ENCODE peak calls at places on chromosomes 7 and 10, in seven cellular contexts. L is BJ, O is GM12865, Q is mammary epithelial cell, K is heart left ventricle, J is RWPE2, C is cardiac fibroblast. H is an unnamed sample.

GRCh38 chr10:101562231-101562630 is 25.8 kb downstream of the POLL start:
- DNase-seq in Q (no peak), C (no peak), L (no peak), J (peak; percentile 33), K (no peak), O (no peak), H (no peak)

GRCh38 chr7:7970113-7970619 is 1.6 kb downstream of the GLCCI1 start:
- DNase-seq in K (no peak), C (no peak), J (no peak), O (no peak), L (no peak), Q (no peak), H (no peak)

GRCh38 chr10:49365275-49365674 is 30.6 kb downstream of the DRGX start:
- DNase-seq in O (no peak), J (no peak), C (no peak), L (no peak), Q (no peak), K (no peak), H (no peak)

GRCh38 chr7:94325121-94325475 is 69.6 kb upstream of the COL1A2 start:
- DNase-seq in L (no peak), Q (no peak), O (no peak), K (no peak), C (no peak), J (no peak), H (no peak)

GRCh38 chr10:18340496-18341051 is 200.3 kb downstream of the CACNB2 start:
- DNase-seq in O (no peak), J (no peak), K (peak; percentile 50), C (peak; percentile 38), Q (no peak), L (peak; percentile 0), H (no peak)

GRCh38 chr10:48495282-48496045 is 109.4 kb downstream of the ARHGAP22 start:
- DNase-seq in O (no peak), K (no peak), J (no peak), C (no peak), L (no peak), Q (no peak), H (no peak)

GRCh38 chr7:34928052-34928451 is 109.2 kb downstream of the DPY19L1 start:
- DNase-seq in C (peak; percentile 26), Q (peak; percentile 9), K (peak; percentile 35), J (no peak), O (peak; percentile 57), L (no peak), H (no peak)

GRCh38 chr10:72310636-72311035 is 36.9 kb downstream of the DDIT4 start:
- DNase-seq in Q (peak; percentile 65), C (no peak), K (peak; percentile 52), L (no peak), O (no peak), J (no peak), H (no peak)

GRCh38 chr10:5040781-5041470 is 37.3 kb upstream of the AKR1C2 start:
- DNase-seq in J (no peak), O (no peak), C (no peak), K (no peak), L (no peak), Q (no peak), H (no peak)

GRCh38 chr7:3867847-3868246 is 566.8 kb downstream of the SDK1 start:
- DNase-seq in J (no peak), C (peak; percentile 53), O (no peak), Q (no peak), K (no peak), L (no peak), H (no peak)

GRCh38 chr10:73768881-73769280 is 13.0 kb upstream of the CHCHD1 start:
- DNase-seq in O (peak; percentile 53), J (no peak), C (no peak), Q (no peak), L (no peak), K (no peak), H (no peak)

GRCh38 chr7:157432957-157433576 is 96.3 kb downstream of the DNAJB6 start:
- DNase-seq in K (peak; percentile 30), C (peak; percentile 42), J (peak; percentile 43), L (no peak), O (peak; percentile 42), Q (no peak), H (no peak)

GRCh38 chr10:23686722-23687121 is 247.8 kb downstream of the OTUD1 start:
- DNase-seq in C (no peak), O (no peak), J (no peak), K (no peak), Q (no peak), L (no peak), H (no peak)

GRCh38 chr10:109735776-109736175 is 187.5 kb downstream of the XPNPEP1 start:
- DNase-seq in J (no peak), O (no peak), Q (no peak), L (no peak), K (no peak), C (no peak), H (no peak)

GRCh38 chr10:34292675-34293074 is 522.4 kb downstream of the PARD3 start:
- DNase-seq in J (no peak), C (no peak), O (no peak), Q (no peak), K (no peak), L (no peak), H (no peak)

GRCh38 chr10:71964669-71965515 is 697 bp downstream of the CHST3 start:
- DNase-seq in L (no peak), O (no peak), Q (peak; percentile 82), J (no peak), C (peak; percentile 81), K (peak; percentile 77), H (no peak)

GRCh38 chr10:125824736-125825135 is 1.4 kb downstream of the BCCIP start:
- DNase-seq in J (no peak), C (no peak), Q (peak; percentile 20), K (no peak), L (no peak), O (no peak), H (no peak)

GRCh38 chr7:31129067-31129466 is 77.0 kb downstream of the ADCYAP1R1 start:
- DNase-seq in O (no peak), L (no peak), J (no peak), K (no peak), C (no peak), Q (no peak), H (no peak)

GRCh38 chr7:94907420-94908203 is at the start of gene PPP1R9A:
- DNase-seq in J (no peak), C (no peak), Q (no peak), O (no peak), L (no peak), K (peak; percentile 50), H (no peak)

GRCh38 chr10:16993186-16993585 is 136.4 kb downstream of the CUBN start:
- DNase-seq in J (no peak), K (no peak), O (no peak), L (no peak), Q (no peak), C (no peak), H (no peak)

GRCh38 chr7:126450269-126450671 is 802.5 kb downstream of the GRM8 start:
- DNase-seq in C (no peak), Q (no peak), O (peak; percentile 84), K (no peak), L (no peak), J (no peak), H (no peak)

DNA sequence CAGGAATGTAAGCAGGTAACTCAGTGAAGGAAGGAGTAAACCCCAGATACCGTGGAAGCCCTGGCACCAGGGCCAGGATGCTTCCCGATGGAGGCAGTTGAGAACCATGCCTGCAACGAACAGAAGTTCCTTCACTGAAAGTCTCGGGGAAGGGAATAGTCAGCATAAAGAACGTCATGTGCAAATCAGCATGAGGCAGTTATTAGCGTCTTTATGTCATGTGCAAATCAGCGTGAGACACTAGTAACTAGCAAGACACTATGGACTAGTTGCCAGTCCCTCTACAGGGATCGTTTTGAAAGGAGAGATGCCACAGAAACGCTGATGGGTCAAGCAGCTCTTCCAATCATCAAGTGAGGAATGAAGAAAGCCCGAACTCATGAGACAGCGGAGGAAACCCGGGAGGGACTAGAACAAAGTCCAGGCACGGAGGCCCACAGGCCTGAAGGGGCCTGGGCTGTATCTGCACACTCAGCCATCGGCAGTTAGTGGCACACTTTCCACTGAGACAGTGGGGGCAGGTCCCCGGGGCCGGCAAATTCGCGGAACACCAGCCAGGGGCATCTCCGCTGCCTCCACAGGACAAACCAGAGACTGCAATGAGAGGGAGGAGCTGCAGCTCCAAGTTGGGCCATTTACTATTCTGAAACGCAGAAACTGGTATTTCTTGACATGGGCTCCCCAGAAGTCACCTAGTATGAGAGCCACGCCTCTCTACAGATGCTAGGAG is 109.6 kb downstream of the SFMBT2 start:
- DNase-seq in C (peak; percentile 26), L (no peak), O (no peak), K (peak; percentile 32), Q (no peak), J (no peak), H (no peak)
- TF ChIP-seq CTCF in C (no peak), L (no peak), O (no peak), K (no peak), Q (no peak), J (no peak), H (no peak)

DNA sequence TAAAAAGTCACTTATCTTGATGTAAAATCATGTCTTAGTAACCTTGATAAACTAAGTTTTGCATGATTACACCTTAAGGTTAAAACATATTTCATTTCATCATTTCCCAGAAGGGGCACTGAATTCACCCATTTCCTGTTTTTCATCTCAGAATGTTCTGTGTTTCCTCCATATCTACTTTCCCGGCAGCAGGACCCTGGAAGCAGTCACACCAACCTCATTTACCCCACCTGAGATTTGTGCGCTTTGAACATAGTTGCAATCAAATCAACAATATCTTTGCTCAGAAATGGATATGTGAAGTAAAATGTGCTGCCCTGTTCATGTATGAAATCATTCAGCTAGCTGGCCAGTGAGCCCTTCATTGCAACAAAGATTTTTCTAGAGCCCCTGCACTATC is 46.8 kb downstream of the IKZF1 start:
- DNase-seq in J (no peak), O (no peak), L (no peak), C (no peak), Q (no peak), K (no peak), H (no peak)
- H3K4me3 ChIP-seq in J (no peak overlapping the region), O (no peak overlapping the region), L (no peak overlapping the region), C (no peak overlapping the region), Q (no peak overlapping the region), K (no peak overlapping the region), H (no peak overlapping the region)

GRCh38 chr7:1370738-1371137 is 88.5 kb downstream of the MICALL2 start:
- DNase-seq in L (no peak), O (no peak), C (no peak), K (no peak), Q (no peak), J (no peak), H (no peak)

GRCh38 chr7:1367501-1367900 is 91.8 kb downstream of the MICALL2 start:
- DNase-seq in C (no peak), L (no peak), O (no peak), J (no peak), K (peak; percentile 4), Q (no peak), H (no peak)

GRCh38 chr7:1368150-1368681 is 91.1 kb downstream of the MICALL2 start:
- DNase-seq in Q (no peak), K (peak; percentile 6), L (no peak), C (no peak), O (no peak), J (no peak), H (no peak)

GRCh38 chr7:1369856-1370657 is 89.2 kb downstream of the MICALL2 start:
- DNase-seq in L (no peak), K (peak; percentile 19), O (no peak), J (no peak), Q (no peak), C (no peak), H (no peak)

GRCh38 chr7:1368682-1369571 is 90.3 kb downstream of the MICALL2 start:
- DNase-seq in K (peak; percentile 20), Q (no peak), C (no peak), L (no peak), O (peak; percentile 23), J (no peak), H (no peak)
- TF ChIP-seq CTCF in K (no peak), Q (no peak), C (no peak), L (no peak), O (no peak), J (no peak), H (peak; percentile 16)

GRCh38 chr10:22335204-22335956 is 9.9 kb upstream of the SPAG6 start:
- DNase-seq in L (no peak), J (no peak), K (peak; percentile 51), Q (peak; percentile 24), C (peak; percentile 68), O (peak; percentile 94), H (no peak)
- H3K4me3 ChIP-seq in L (peak overlapping the region; percentile 30), J (peak overlapping the region; percentile 28), K (peak overlapping the region; percentile 65), Q (peak overlapping the region; percentile 59), C (peak overlapping the region; percentile 47), O (peak overlapping the region; percentile 77), H (peak overlapping the region; percentile 32)